ENCODE peak calls at places on chromosome 16, in seven cellular contexts. One of them, this sample, is unnamed.
A peak's percentile ranks its signal among the peaks of the same experiment; 100 is the strongest.

GRCh38 chr16:16867994-16868393 is 489.1 kb downstream of the NPIPA7 start:
- DNase-seq in lower leg skin: no peak
- DNase-seq in omental fat pad: no peak
- DNase-seq in ovary: no peak
- DNase-seq in glutamatergic neuron: no peak
- DNase-seq in astrocyte of the cerebellum: no peak
- DNase-seq in astrocyte of the spinal cord: no peak
- DNase-seq in this sample: no peak

GRCh38 chr16:85172465-85173071 is 60.3 kb upstream of the CIBAR2 start:
- DNase-seq in lower leg skin: peak; percentile 92
- DNase-seq in omental fat pad: no peak
- DNase-seq in ovary: peak; percentile 50
- DNase-seq in glutamatergic neuron: peak; percentile 61
- DNase-seq in astrocyte of the cerebellum: no peak
- DNase-seq in astrocyte of the spinal cord: no peak
- DNase-seq in this sample: no peak

GRCh38 chr16:10156111-10156510 is 26.1 kb downstream of the GRIN2A start:
- DNase-seq in lower leg skin: no peak
- DNase-seq in omental fat pad: no peak
- DNase-seq in ovary: no peak
- DNase-seq in glutamatergic neuron: no peak
- DNase-seq in astrocyte of the cerebellum: no peak
- DNase-seq in astrocyte of the spinal cord: no peak
- DNase-seq in this sample: no peak

GRCh38 chr16:51146256-51146924 is 4.7 kb downstream of the SALL1 start:
- DNase-seq in lower leg skin: no peak
- DNase-seq in omental fat pad: no peak
- DNase-seq in ovary: no peak
- DNase-seq in glutamatergic neuron: no peak
- DNase-seq in astrocyte of the cerebellum: peak; percentile 42
- DNase-seq in astrocyte of the spinal cord: peak; percentile 77
- DNase-seq in this sample: no peak

GRCh38 chr16:89570342-89570923 is 5.1 kb upstream of the CPNE7 start:
- DNase-seq in lower leg skin: no peak
- DNase-seq in omental fat pad: no peak
- DNase-seq in ovary: no peak
- DNase-seq in glutamatergic neuron: no peak
- DNase-seq in astrocyte of the cerebellum: no peak
- DNase-seq in astrocyte of the spinal cord: no peak
- DNase-seq in this sample: no peak

GRCh38 chr16:4664538-4665418 is 28.6 kb upstream of the NUDT16L1 start:
- DNase-seq in lower leg skin: no peak
- DNase-seq in omental fat pad: no peak
- DNase-seq in ovary: peak; percentile 55
- DNase-seq in glutamatergic neuron: no peak
- DNase-seq in astrocyte of the cerebellum: no peak
- DNase-seq in astrocyte of the spinal cord: no peak
- DNase-seq in this sample: no peak

GRCh38 chr16:79093554-79093967 is 507.0 kb downstream of the MAF start:
- DNase-seq in lower leg skin: no peak
- DNase-seq in omental fat pad: no peak
- DNase-seq in ovary: no peak
- DNase-seq in glutamatergic neuron: no peak
- DNase-seq in astrocyte of the cerebellum: no peak
- DNase-seq in astrocyte of the spinal cord: no peak
- DNase-seq in this sample: no peak

GRCh38 chr16:52705192-52705591 is 158.2 kb upstream of the TOX3 start:
- DNase-seq in lower leg skin: no peak
- DNase-seq in omental fat pad: no peak
- DNase-seq in ovary: no peak
- DNase-seq in glutamatergic neuron: no peak
- DNase-seq in astrocyte of the cerebellum: no peak
- DNase-seq in astrocyte of the spinal cord: no peak
- DNase-seq in this sample: no peak

GRCh38 chr16:15539197-15539596 is 103.8 kb downstream of the MARF1 start:
- DNase-seq in lower leg skin: no peak
- DNase-seq in omental fat pad: no peak
- DNase-seq in ovary: no peak
- DNase-seq in glutamatergic neuron: peak; percentile 70
- DNase-seq in astrocyte of the cerebellum: no peak
- DNase-seq in astrocyte of the spinal cord: no peak
- DNase-seq in this sample: no peak

GRCh38 chr16:2689968-2690830 is 7.9 kb downstream of the KCTD5 start:
- DNase-seq in lower leg skin: no peak
- DNase-seq in omental fat pad: no peak
- DNase-seq in ovary: no peak
- DNase-seq in glutamatergic neuron: peak; percentile 13
- DNase-seq in astrocyte of the cerebellum: no peak
- DNase-seq in astrocyte of the spinal cord: no peak
- DNase-seq in this sample: no peak

GRCh38 chr16:56629531-56629930 is 2.9 kb upstream of the MT1M start:
- DNase-seq in lower leg skin: no peak
- DNase-seq in omental fat pad: no peak
- DNase-seq in ovary: no peak
- DNase-seq in glutamatergic neuron: no peak
- DNase-seq in astrocyte of the cerebellum: no peak
- DNase-seq in astrocyte of the spinal cord: no peak
- DNase-seq in this sample: no peak

GRCh38 chr16:48542966-48543365 is 67.0 kb downstream of the N4BP1 start:
- DNase-seq in lower leg skin: no peak
- DNase-seq in omental fat pad: no peak
- DNase-seq in ovary: no peak
- DNase-seq in glutamatergic neuron: no peak
- DNase-seq in astrocyte of the cerebellum: no peak
- DNase-seq in astrocyte of the spinal cord: no peak
- DNase-seq in this sample: peak; percentile 5

GRCh38 chr16:57343131-57343731 is 15.4 kb upstream of the CCL22 start:
- DNase-seq in lower leg skin: no peak
- DNase-seq in omental fat pad: no peak
- DNase-seq in ovary: no peak
- DNase-seq in glutamatergic neuron: no peak
- DNase-seq in astrocyte of the cerebellum: no peak
- DNase-seq in astrocyte of the spinal cord: no peak
- DNase-seq in this sample: no peak

GRCh38 chr16:75099738-75100615 is 16.6 kb downstream of the LDHD start:
- DNase-seq in lower leg skin: no peak
- DNase-seq in omental fat pad: no peak
- DNase-seq in ovary: no peak
- DNase-seq in glutamatergic neuron: no peak
- DNase-seq in astrocyte of the cerebellum: no peak
- DNase-seq in astrocyte of the spinal cord: no peak
- DNase-seq in this sample: no peak

GRCh38 chr16:19044781-19045180 is 22.6 kb upstream of the COQ7 start:
- DNase-seq in lower leg skin: no peak
- DNase-seq in omental fat pad: no peak
- DNase-seq in ovary: no peak
- DNase-seq in glutamatergic neuron: no peak
- DNase-seq in astrocyte of the cerebellum: no peak
- DNase-seq in astrocyte of the spinal cord: no peak
- DNase-seq in this sample: no peak

GRCh38 chr16:86298166-86299131 is 211.9 kb upstream of the FOXF1 start:
- DNase-seq in lower leg skin: peak; percentile 64
- DNase-seq in omental fat pad: no peak
- DNase-seq in ovary: no peak
- DNase-seq in glutamatergic neuron: no peak
- DNase-seq in astrocyte of the cerebellum: no peak
- DNase-seq in astrocyte of the spinal cord: no peak
- DNase-seq in this sample: no peak

GRCh38 chr16:58409316-58409973 is 17.2 kb downstream of the GINS3 start:
- DNase-seq in lower leg skin: no peak
- DNase-seq in omental fat pad: no peak
- DNase-seq in ovary: no peak
- DNase-seq in glutamatergic neuron: no peak
- DNase-seq in astrocyte of the cerebellum: peak; percentile 83
- DNase-seq in astrocyte of the spinal cord: peak; percentile 81
- DNase-seq in this sample: no peak

GRCh38 chr16:88558457-88559442 is 11.5 kb upstream of the ZC3H18 start:
- DNase-seq in lower leg skin: peak; percentile 87
- DNase-seq in omental fat pad: no peak
- DNase-seq in ovary: peak; percentile 84
- DNase-seq in glutamatergic neuron: peak; percentile 55
- DNase-seq in astrocyte of the cerebellum: peak; percentile 20
- DNase-seq in astrocyte of the spinal cord: peak; percentile 38
- DNase-seq in this sample: no peak

GRCh38 chr16:81277681-81278080 is 37.1 kb upstream of the GAN start:
- DNase-seq in lower leg skin: no peak
- DNase-seq in omental fat pad: no peak
- DNase-seq in ovary: no peak
- DNase-seq in glutamatergic neuron: no peak
- DNase-seq in astrocyte of the cerebellum: no peak
- DNase-seq in astrocyte of the spinal cord: no peak
- DNase-seq in this sample: peak; percentile 56

GRCh38 chr16:62715701-62716100 is 679.5 kb upstream of the CDH8 start:
- DNase-seq in lower leg skin: no peak
- DNase-seq in omental fat pad: no peak
- DNase-seq in ovary: no peak
- DNase-seq in glutamatergic neuron: no peak
- DNase-seq in astrocyte of the cerebellum: no peak
- DNase-seq in astrocyte of the spinal cord: no peak
- DNase-seq in this sample: no peak

GRCh38 chr16:62709856-62710255 is 673.6 kb upstream of the CDH8 start:
- DNase-seq in lower leg skin: no peak
- DNase-seq in omental fat pad: no peak
- DNase-seq in ovary: no peak
- DNase-seq in glutamatergic neuron: no peak
- DNase-seq in astrocyte of the cerebellum: no peak
- DNase-seq in astrocyte of the spinal cord: no peak
- DNase-seq in this sample: no peak

DNA sequence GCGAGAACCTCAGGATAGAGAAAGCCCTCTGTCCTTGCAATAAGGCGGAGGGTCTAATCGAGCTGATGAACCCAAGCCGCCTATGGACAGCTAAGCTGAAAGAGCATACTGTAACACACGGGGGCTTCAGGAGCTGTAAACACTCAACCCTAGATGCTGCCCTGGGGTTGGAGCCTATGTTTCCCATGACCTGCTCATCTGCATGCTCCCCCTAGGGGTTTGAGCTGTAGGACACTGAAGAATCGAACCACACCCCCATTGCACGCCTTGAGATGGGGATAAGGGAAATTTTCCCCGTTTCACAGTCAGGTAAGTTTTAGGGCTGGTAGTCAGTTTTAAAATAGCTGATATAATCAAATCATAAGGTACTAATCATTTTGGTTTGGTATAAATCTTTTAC is 675.6 kb upstream of the CDH8 start:
- DNase-seq in lower leg skin: no peak
- DNase-seq in omental fat pad: no peak
- DNase-seq in ovary: no peak
- DNase-seq in glutamatergic neuron: no peak
- DNase-seq in astrocyte of the cerebellum: no peak
- DNase-seq in astrocyte of the spinal cord: no peak
- DNase-seq in this sample: no peak
- TF ChIP-seq CTCF in lower leg skin: no peak
- TF ChIP-seq CTCF in omental fat pad: no peak
- TF ChIP-seq CTCF in ovary: no peak
- TF ChIP-seq CTCF in glutamatergic neuron: no peak
- TF ChIP-seq CTCF in astrocyte of the cerebellum: no peak
- TF ChIP-seq CTCF in astrocyte of the spinal cord: no peak
- TF ChIP-seq CTCF in this sample: no peak

GRCh38 chr16:11526921-11527320 is 59.8 kb downstream of the LITAF start:
- DNase-seq in lower leg skin: no peak
- DNase-seq in omental fat pad: no peak
- DNase-seq in ovary: no peak
- DNase-seq in glutamatergic neuron: peak; percentile 71
- DNase-seq in astrocyte of the cerebellum: no peak
- DNase-seq in astrocyte of the spinal cord: no peak
- DNase-seq in this sample: no peak

GRCh38 chr16:11521019-11521418 is 65.7 kb downstream of the LITAF start:
- DNase-seq in lower leg skin: no peak
- DNase-seq in omental fat pad: no peak
- DNase-seq in ovary: no peak
- DNase-seq in glutamatergic neuron: no peak
- DNase-seq in astrocyte of the cerebellum: no peak
- DNase-seq in astrocyte of the spinal cord: no peak
- DNase-seq in this sample: no peak

GRCh38 chr16:11528053-11528452 is 58.7 kb downstream of the LITAF start:
- DNase-seq in lower leg skin: no peak
- DNase-seq in omental fat pad: no peak
- DNase-seq in ovary: no peak
- DNase-seq in glutamatergic neuron: no peak
- DNase-seq in astrocyte of the cerebellum: no peak
- DNase-seq in astrocyte of the spinal cord: no peak
- DNase-seq in this sample: no peak

GRCh38 chr16:11524098-11524760 is 62.5 kb downstream of the LITAF start:
- DNase-seq in lower leg skin: no peak
- DNase-seq in omental fat pad: no peak
- DNase-seq in ovary: no peak
- DNase-seq in glutamatergic neuron: no peak
- DNase-seq in astrocyte of the cerebellum: no peak
- DNase-seq in astrocyte of the spinal cord: no peak
- DNase-seq in this sample: no peak
- TF ChIP-seq CTCF in lower leg skin: no peak
- TF ChIP-seq CTCF in omental fat pad: no peak
- TF ChIP-seq CTCF in ovary: no peak
- TF ChIP-seq CTCF in glutamatergic neuron: no peak
- TF ChIP-seq CTCF in astrocyte of the cerebellum: no peak
- TF ChIP-seq CTCF in astrocyte of the spinal cord: no peak
- TF ChIP-seq CTCF in this sample: no peak

GRCh38 chr16:14289692-14290340 is 218.7 kb downstream of the MRTFB start:
- DNase-seq in lower leg skin: peak; percentile 56
- DNase-seq in omental fat pad: no peak
- DNase-seq in ovary: no peak
- DNase-seq in glutamatergic neuron: peak; percentile 49
- DNase-seq in astrocyte of the cerebellum: no peak
- DNase-seq in astrocyte of the spinal cord: no peak
- DNase-seq in this sample: peak; percentile 29
- TF ChIP-seq CTCF in lower leg skin: no peak
- TF ChIP-seq CTCF in omental fat pad: no peak
- TF ChIP-seq CTCF in ovary: no peak
- TF ChIP-seq CTCF in glutamatergic neuron: peak; percentile 61
- TF ChIP-seq CTCF in astrocyte of the cerebellum: peak; percentile 43
- TF ChIP-seq CTCF in astrocyte of the spinal cord: peak; percentile 52
- TF ChIP-seq CTCF in this sample: no peak

DNA sequence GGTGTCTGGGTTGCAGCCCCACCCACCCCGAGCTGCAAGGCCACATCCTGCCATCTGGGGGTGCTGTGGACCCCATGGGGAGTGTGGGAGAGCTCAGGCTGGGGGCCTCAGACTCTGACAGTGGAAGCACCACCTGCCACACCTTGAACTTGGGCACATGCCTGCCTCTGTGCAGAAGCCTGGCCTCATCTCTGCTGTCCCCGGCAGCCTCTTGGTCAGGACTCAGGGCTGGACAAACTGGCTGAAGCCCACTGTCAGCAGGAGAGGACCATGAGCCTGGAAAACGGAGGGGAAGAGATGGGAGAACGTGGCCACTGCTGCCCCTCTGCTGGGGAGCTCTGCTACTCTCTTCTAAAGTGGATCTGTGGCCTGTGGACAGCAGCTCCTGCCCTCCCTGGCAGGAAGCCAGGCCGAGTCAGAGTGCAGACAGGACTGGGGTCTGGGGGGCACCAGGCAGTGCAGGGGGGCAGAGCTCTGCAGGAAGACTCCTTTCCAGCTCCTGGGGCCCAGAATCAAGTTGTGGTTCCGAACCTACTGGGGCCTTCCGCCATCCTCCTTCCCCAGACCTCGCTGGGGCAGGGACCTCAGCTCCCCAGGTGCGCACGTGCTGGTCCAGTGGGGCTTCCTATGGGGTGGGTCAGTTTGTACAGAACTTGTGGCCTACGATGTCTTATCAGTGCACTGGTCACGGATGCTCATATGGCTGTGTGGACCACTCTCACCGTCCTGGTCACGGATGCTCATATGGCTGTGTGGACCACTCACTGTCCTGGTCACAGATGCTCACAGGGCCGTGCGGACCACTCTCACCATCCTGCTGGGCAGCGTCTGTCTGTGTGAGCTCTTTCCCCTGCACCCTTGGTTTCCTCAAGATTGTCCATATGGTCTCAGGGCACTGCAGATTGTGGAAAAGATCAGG is 207.7 kb downstream of the LAT start:
- DNase-seq in lower leg skin: peak; percentile 78
- DNase-seq in omental fat pad: peak; percentile 14
- DNase-seq in ovary: peak; percentile 47
- DNase-seq in glutamatergic neuron: no peak
- DNase-seq in astrocyte of the cerebellum: no peak
- DNase-seq in astrocyte of the spinal cord: no peak
- DNase-seq in this sample: no peak
- TF ChIP-seq CTCF in lower leg skin: no peak
- TF ChIP-seq CTCF in omental fat pad: no peak
- TF ChIP-seq CTCF in ovary: no peak
- TF ChIP-seq CTCF in glutamatergic neuron: no peak
- TF ChIP-seq CTCF in astrocyte of the cerebellum: no peak
- TF ChIP-seq CTCF in astrocyte of the spinal cord: peak; percentile 10
- TF ChIP-seq CTCF in this sample: no peak

This sample was measured in mesothelial cell of epicardium.